ENCODE peak calls at places on chromosomes 1 and 21, in six cellular contexts. G, L, T, I, S and J are unnamed samples.

GRCh38 chr1:169595764-169596711 is 9.8 kb upstream of the F5 start:
- DNase-seq in G (no peak), I (peak; percentile 83), T (peak; percentile 35), L (peak; percentile 30), S (no peak), J (peak; percentile 15)

GRCh38 chr1:155261401-155261887 is 716 bp downstream of the SCAMP3 start:
- DNase-seq in I (no peak), L (no peak), G (no peak), S (no peak), T (peak; percentile 15), J (no peak)

GRCh38 chr1:150960646-150961045 is 14.0 kb downstream of the CERS2 start:
- DNase-seq in G (no peak), S (no peak), L (no peak), I (no peak), T (no peak), J (no peak)

GRCh38 chr1:88847618-88848017 is 43.7 kb downstream of the GTF2B start:
- DNase-seq in L (no peak), S (no peak), T (no peak), G (no peak), I (peak; percentile 45), J (peak; percentile 72)

GRCh38 chr1:9821710-9822109 is 2.1 kb downstream of the CLSTN1 start:
- DNase-seq in L (no peak), S (no peak), I (no peak), G (no peak), T (no peak), J (no peak)

GRCh38 chr1:66288048-66288447 is 245.9 kb upstream of the SGIP1 start:
- DNase-seq in T (no peak), S (no peak), G (no peak), L (no peak), I (no peak), J (no peak)

GRCh38 chr1:62227496-62227895 is 32.8 kb downstream of the L1TD1 start:
- DNase-seq in T (no peak), G (no peak), S (no peak), L (no peak), I (no peak), J (no peak)

GRCh38 chr21:27269646-27270045 is 302.8 kb upstream of the ADAMTS5 start:
- DNase-seq in G (no peak), I (peak; percentile 40), T (peak; percentile 97), S (no peak), L (peak; percentile 97), J (no peak)

GRCh38 chr1:99326215-99326949 is 62.1 kb downstream of the PLPPR4 start:
- DNase-seq in S (no peak), G (no peak), T (no peak), I (peak; percentile 11), L (no peak), J (no peak)

GRCh38 chr1:84862810-84863251 is 30.2 kb downstream of the LPAR3 start:
- DNase-seq in S (no peak), T (no peak), I (no peak), L (no peak), G (no peak), J (no peak)

GRCh38 chr1:226736001-226736907 is 2.8 kb downstream of the ITPKB start:
- DNase-seq in T (no peak), L (no peak), I (peak; percentile 34), S (no peak), G (no peak), J (no peak)

GRCh38 chr21:46055863-46056281 is 42.0 kb upstream of the COL6A2 start:
- DNase-seq in T (peak; percentile 50), I (no peak), G (no peak), S (no peak), L (no peak), J (no peak)

GRCh38 chr1:244052011-244052727 is 1.1 kb downstream of the ZBTB18 start:
- DNase-seq in I (peak; percentile 77), L (peak; percentile 58), T (peak; percentile 19), S (no peak), G (no peak), J (no peak)

GRCh38 chr1:34162852-34163766 is 1.9 kb downstream of the CSMD2 start:
- DNase-seq in S (peak; percentile 86), T (peak; percentile 74), I (peak; percentile 97), L (peak; percentile 18), G (peak; percentile 87), J (peak; percentile 76)

GRCh38 chr1:36187800-36188593 is 32.0 kb downstream of the MAP7D1 start:
- DNase-seq in S (no peak), G (peak; percentile 87), I (peak; percentile 97), L (peak; percentile 93), T (peak; percentile 92), J (peak; percentile 73)

GRCh38 chr1:119147626-119148180 is 7.2 kb upstream of the WARS2 start:
- DNase-seq in T (peak; percentile 24), S (no peak), G (no peak), L (no peak), I (no peak), J (no peak)

GRCh38 chr21:30257773-30258172 is 25.0 kb downstream of the KRTAP24-1 start:
- DNase-seq in T (no peak), G (peak; percentile 39), L (peak; percentile 6), I (peak; percentile 83), S (no peak), J (peak; percentile 26)

GRCh38 chr1:20847619-20848080 is 60.5 kb upstream of the HP1BP3 start:
- DNase-seq in T (peak; percentile 72), S (no peak), L (no peak), G (no peak), I (no peak), J (no peak)

GRCh38 chr1:205792481-205792881 is 17.2 kb upstream of the RAB29 start:
- DNase-seq in T (no peak), I (no peak), S (no peak), L (no peak), G (peak; percentile 52), J (no peak)

GRCh38 chr1:89523597-89524368 is 846 bp upstream of the LRRC8B start:
- DNase-seq in T (peak; percentile 10), I (peak; percentile 87), G (peak; percentile 39), L (peak; percentile 61), S (peak; percentile 34), J (peak; percentile 60)

GRCh38 chr1:175367896-175368295 is 175.3 kb upstream of the KIAA0040 start:
- DNase-seq in L (no peak), S (no peak), G (peak; percentile 30), T (no peak), I (no peak), J (no peak)

GRCh38 chr1:235933483-235934116 is 66.9 kb upstream of the LYST start:
- DNase-seq in T (no peak), S (no peak), L (no peak), G (no peak), I (no peak), J (no peak)

GRCh38 chr1:84141177-84142003 is 2.7 kb upstream of the PRKACB start:
- DNase-seq in S (no peak), I (no peak), G (no peak), T (peak; percentile 40), L (peak; percentile 30), J (no peak)

GRCh38 chr1:165988275-165988674 is 160.9 kb downstream of the UCK2 start:
- DNase-seq in I (peak; percentile 53), S (no peak), L (no peak), G (no peak), T (no peak), J (no peak)

GRCh38 chr1:176699821-176700220 is 236.8 kb downstream of the PAPPA2 start:
- DNase-seq in L (no peak), G (no peak), T (no peak), S (no peak), I (no peak), J (no peak)

GRCh38 chr1:25944986-25945385 is 38.8 kb upstream of the STMN1 start:
- DNase-seq in T (peak; percentile 55), I (peak; percentile 53), L (peak; percentile 38), G (no peak), S (no peak), J (no peak)

GRCh38 chr21:37534431-37534830 is 167.9 kb downstream of the DYRK1A start:
- DNase-seq in L (no peak), T (no peak), I (no peak), G (no peak), S (no peak), J (no peak)

GRCh38 chr1:168225476-168226190 is at the start of gene SFT2D2:
- DNase-seq in L (peak; percentile 73), S (no peak), T (peak; percentile 67), I (peak; percentile 85), G (peak; percentile 61), J (peak; percentile 59)

GRCh38 chr1:44941424-44942324 is 44.7 kb downstream of the EIF2B3 start:
- DNase-seq in S (no peak), I (no peak), L (no peak), G (no peak), T (no peak), J (no peak)

GRCh38 chr1:89721351-89721750 is 88.4 kb downstream of the LRRC8C start:
- DNase-seq in T (peak; percentile 57), S (no peak), L (peak; percentile 47), G (no peak), I (no peak), J (no peak)

GRCh38 chr1:54850737-54851136 is 36.3 kb downstream of the DHCR24 start:
- DNase-seq in G (no peak), L (peak; percentile 94), I (no peak), T (peak; percentile 99), S (no peak), J (no peak)

GRCh38 chr1:207817778-207818751 is 66.2 kb downstream of the CD46 start:
- DNase-seq in S (no peak), L (no peak), I (no peak), G (no peak), T (no peak), J (no peak)

GRCh38 chr1:96519851-96520281 is 201.7 kb upstream of the PTBP2 start:
- DNase-seq in L (peak; percentile 10), T (no peak), S (no peak), I (peak; percentile 52), G (no peak), J (peak; percentile 51)

GRCh38 chr1:12369258-12369657 is 139.4 kb downstream of the VPS13D start:
- DNase-seq in S (no peak), I (no peak), L (no peak), G (no peak), T (peak; percentile 46), J (no peak)
- H3K27ac ChIP-seq in S (no peak overlapping the region), I (no peak overlapping the region), L (no peak overlapping the region), G (no peak overlapping the region), T (no peak overlapping the region), J (no peak overlapping the region)

GRCh38 chr1:111696330-111696729 is 42.9 kb downstream of the INKA2 start:
- DNase-seq in T (no peak), G (no peak), L (no peak), S (no peak), I (no peak), J (no peak)
- H3K4me3 ChIP-seq in T (no peak overlapping the region), G (no peak overlapping the region), L (no peak overlapping the region), S (no peak overlapping the region), I (no peak overlapping the region), J (no peak overlapping the region)

DNA sequence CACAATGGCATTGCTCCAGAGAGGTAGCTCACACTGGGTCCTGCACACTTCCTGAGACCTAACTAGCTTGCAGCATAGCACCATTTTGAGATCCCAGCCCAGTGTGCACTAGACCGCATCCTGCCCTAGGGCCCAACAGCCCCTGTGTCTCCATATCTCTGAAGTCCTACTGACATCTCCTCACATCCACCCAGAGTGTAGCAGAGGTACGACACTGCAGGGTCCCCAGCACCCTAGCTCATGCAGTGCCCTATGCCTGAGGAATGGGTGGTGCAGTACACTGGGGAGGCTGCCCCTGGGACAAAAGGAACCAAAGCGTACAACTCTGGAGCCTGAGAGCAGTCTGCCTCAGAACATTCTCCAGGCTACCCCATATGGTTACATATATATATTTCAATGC is 111.4 kb upstream of the DEPDC1 start:
- DNase-seq in I (no peak), G (no peak), S (no peak), T (no peak), L (no peak), J (no peak)
- H3K23ac ChIP-seq in I (no peak overlapping the region), G (no peak overlapping the region), S (no peak overlapping the region), T (no peak overlapping the region), L (no peak overlapping the region), J (no peak overlapping the region)

GRCh38 chr1:94384485-94385353 is 33.5 kb upstream of the ABCD3 start:
- DNase-seq in L (peak; percentile 4), I (no peak), G (no peak), T (no peak), S (no peak), J (no peak)
- H3K27ac ChIP-seq in L (peak overlapping the region; percentile 99), I (no peak overlapping the region), G (no peak overlapping the region), T (no peak overlapping the region), S (no peak overlapping the region), J (no peak overlapping the region)